ENCODE peak calls at places on chromosome 17, in eight cellular contexts. P, J, T, M, R, G, U and V are unnamed samples.

GRCh38 chr17:1182831-1183578 is 3.2 kb upstream of the ABR start:
- DNase-seq in R (no peak), M (no peak), P (no peak), G (no peak), U (no peak), J (no peak), T (no peak), V (no peak)

GRCh38 chr17:4584835-4585187 is 482 bp downstream of the SMTNL2 start:
- DNase-seq in T (no peak), J (no peak), G (no peak), M (no peak), U (no peak), P (no peak), R (no peak), V (no peak)

GRCh38 chr17:19720631-19721426 is 4.4 kb upstream of the SLC47A2 start:
- DNase-seq in U (no peak), J (no peak), G (no peak), P (peak), T (no peak), M (no peak), R (peak), V (no peak)

GRCh38 chr17:34167359-34167758 is 87.7 kb upstream of the CCL2 start:
- DNase-seq in J (no peak), T (no peak), G (no peak), M (peak), P (no peak), U (no peak), R (no peak), V (no peak)

GRCh38 chr17:1399679-1400512 is at the start of gene YWHAE:
- DNase-seq in J (peak), M (peak), G (peak), P (peak), R (peak), T (peak), U (peak), V (peak)

GRCh38 chr17:57365420-57365819 is 109.1 kb downstream of the MSI2 start:
- DNase-seq in T (no peak), P (peak), M (no peak), U (peak), R (no peak), G (no peak), J (no peak), V (no peak)

GRCh38 chr17:50586421-50587247 is 26.1 kb downstream of the CACNA1G start:
- DNase-seq in P (no peak), G (no peak), M (no peak), T (no peak), J (no peak), U (no peak), R (no peak), V (no peak)

GRCh38 chr17:64662774-64663367 is 764 bp upstream of the SMURF2 start:
- DNase-seq in M (no peak), G (no peak), R (no peak), P (no peak), J (no peak), T (no peak), U (no peak), V (no peak)

GRCh38 chr17:65553009-65553645 is 8.3 kb downstream of the AXIN2 start:
- DNase-seq in T (no peak), U (no peak), M (no peak), J (no peak), R (no peak), P (no peak), G (no peak), V (no peak)

GRCh38 chr17:82751571-82752370 is at the start of gene TBCD:
- DNase-seq in J (peak), M (peak), P (peak), U (peak), R (peak), T (peak), G (peak), V (peak)
- TF ChIP-seq POLR2A in J (no peak), M (no peak), P (no peak), U (peak), R (peak), T (no peak), G (peak), V (peak)

DNA sequence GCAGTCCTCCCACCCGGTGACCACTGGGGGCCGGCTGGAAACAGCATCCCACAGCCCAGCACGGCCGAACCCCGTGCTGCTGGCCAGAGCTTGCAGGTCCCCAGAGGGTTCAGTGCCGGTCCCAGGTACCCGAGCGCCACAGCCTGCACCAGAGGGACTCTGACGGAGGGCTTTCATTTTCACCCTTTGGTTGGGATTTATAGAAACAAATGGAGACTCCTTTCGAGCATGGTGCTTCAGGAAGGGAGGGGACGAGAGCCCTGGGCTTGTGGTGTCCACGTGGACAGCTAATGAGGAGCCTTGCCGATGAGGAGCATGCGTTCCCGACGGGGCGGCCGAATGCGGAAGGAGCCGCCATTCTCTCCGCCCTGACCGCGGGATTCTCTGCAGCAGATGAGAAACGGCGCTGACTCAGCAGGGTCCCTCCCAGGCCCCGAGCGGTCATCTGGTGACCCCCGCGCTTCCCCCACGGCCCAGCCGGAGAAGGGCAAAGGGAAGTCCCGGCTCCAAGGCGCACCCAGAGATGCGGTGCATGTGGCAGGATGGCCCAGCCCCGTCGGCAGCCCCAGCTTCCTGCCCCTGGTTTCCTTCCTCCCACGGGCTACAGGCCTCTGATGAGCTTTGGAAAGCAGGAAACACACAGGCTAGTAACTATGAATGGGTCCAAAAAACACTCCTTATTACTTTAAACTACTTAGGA is 9.8 kb downstream of the SLC38A10 start:
- DNase-seq in G (peak), J (peak), P (no peak), R (peak), T (peak), U (no peak), M (peak), V (peak)
- TF ChIP-seq POLR2A in G (peak), J (peak), P (no peak), R (no peak), T (no peak), U (no peak), M (no peak), V (no peak)

DNA sequence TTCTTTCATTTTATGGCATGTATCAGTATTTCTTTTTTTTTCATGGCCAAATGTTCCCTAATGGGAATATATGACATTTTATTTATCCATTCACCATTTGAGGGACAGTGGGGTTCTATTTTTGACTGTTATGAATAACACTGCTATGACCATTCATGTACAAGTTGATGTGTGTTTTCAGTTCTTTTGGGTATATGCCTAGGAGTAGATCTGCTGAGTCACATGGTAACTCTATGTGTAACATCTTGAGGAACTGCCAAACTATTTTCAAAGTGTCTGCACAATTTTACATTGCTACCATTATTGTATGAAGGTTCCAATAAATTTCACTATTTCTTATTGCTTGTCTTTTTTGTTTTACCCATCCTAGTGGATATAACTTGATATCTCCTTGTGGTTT is 223.0 kb downstream of the TANC2 start:
- DNase-seq in R (no peak), U (peak), G (no peak), M (no peak), P (no peak), J (no peak), T (no peak), V (no peak)
- TF ChIP-seq POLR2A in R (no peak), U (no peak), G (no peak), M (no peak), P (no peak), J (no peak), T (no peak), V (no peak)

DNA sequence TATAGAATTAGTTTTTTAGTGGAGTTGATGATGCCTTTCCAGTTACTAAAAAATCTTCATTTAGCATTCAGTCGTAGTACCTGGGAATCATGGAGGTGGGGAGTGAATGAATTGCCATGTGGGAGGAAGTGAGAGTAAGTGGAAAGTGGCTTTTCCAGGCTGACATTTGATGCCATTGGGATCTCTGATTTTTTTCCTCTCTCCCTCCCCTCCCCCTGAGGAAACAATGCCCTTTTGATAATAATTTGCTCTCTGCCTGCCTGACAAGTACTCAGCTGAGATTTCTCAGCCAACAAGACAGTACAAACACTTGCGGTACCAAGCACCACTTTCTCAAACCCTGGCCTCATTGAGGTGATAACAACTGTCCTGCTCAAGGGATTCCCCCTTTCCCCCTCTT is 2.2 kb downstream of the UBE2Z start:
- DNase-seq in M (no peak), U (no peak), G (no peak), P (peak), T (no peak), R (no peak), J (no peak), V (no peak)
- TF ChIP-seq POLR2A in M (no peak), U (no peak), G (no peak), P (peak), T (no peak), R (no peak), J (no peak), V (no peak)

DNA sequence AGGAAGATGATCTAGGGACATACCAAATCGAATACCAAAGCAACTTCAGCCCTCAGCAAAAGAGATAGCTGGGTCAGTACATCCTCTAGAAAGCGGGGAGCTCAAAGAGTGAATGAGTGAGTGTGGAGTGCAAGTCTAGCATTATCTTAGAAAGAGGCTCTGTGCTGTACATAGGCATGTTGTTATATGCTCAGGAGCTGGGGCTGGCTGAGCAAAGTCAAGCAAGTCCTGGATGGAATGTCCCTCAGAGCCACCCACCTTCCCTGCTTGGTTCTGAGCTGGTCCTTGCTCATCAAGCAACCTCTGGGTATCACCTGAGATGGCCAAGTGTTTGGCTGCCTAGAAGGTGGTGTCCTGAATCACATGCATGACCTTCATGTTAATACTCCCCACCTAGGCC is 4.9 kb upstream of the KLHL11 start:
- DNase-seq in J (no peak), M (no peak), P (no peak), U (no peak), T (no peak), R (no peak), G (no peak), V (no peak)
- TF ChIP-seq POLR2A in J (no peak), M (no peak), P (no peak), U (no peak), T (no peak), R (no peak), G (no peak), V (no peak)

GRCh38 chr17:21381076-21381706 is 5.0 kb downstream of the KCNJ12 start:
- DNase-seq in R (no peak), T (no peak), M (peak), U (no peak), G (no peak), J (no peak), P (no peak), V (no peak)
- TF ChIP-seq POLR2A in R (no peak), T (no peak), M (no peak), U (no peak), G (no peak), J (no peak), P (no peak), V (no peak)